ENCODE peak calls at places on chromosome 7, in seven cellular contexts. C, F, M, Y, E, L and V are unnamed samples.
A peak's percentile ranks its signal among the peaks of the same experiment; 100 is the strongest.

GRCh38 chr7:28316489-28316888 is 95.8 kb upstream of the CREB5 start:
- DNase-seq in C (no peak), F (no peak), M (no peak), Y (no peak), E (peak; percentile 86), L (no peak), V (no peak)

GRCh38 chr7:117808273-117808868 is 64.9 kb downstream of the CTTNBP2 start:
- DNase-seq in C (no peak), F (no peak), M (no peak), Y (no peak), E (no peak), L (no peak), V (no peak)

GRCh38 chr7:98034044-98035035 is 44.3 kb upstream of the OCM2 start:
- DNase-seq in C (no peak), F (no peak), M (peak; percentile 44), Y (no peak), E (no peak), L (no peak), V (no peak)

GRCh38 chr7:94414481-94414880 is 19.8 kb downstream of the COL1A2 start:
- DNase-seq in C (no peak), F (no peak), M (no peak), Y (no peak), E (peak; percentile 77), L (no peak), V (no peak)

GRCh38 chr7:142785841-142786250 is 15.1 kb downstream of the PRSS2 start:
- DNase-seq in C (no peak), F (peak; percentile 37), M (no peak), Y (no peak), E (no peak), L (no peak), V (peak; percentile 67)

GRCh38 chr7:108004220-108005142 is 1.5 kb upstream of the LAMB1 start:
- DNase-seq in C (no peak), F (no peak), M (peak; percentile 54), Y (no peak), E (peak; percentile 70), L (no peak), V (no peak)

GRCh38 chr7:39428221-39428620 is 138.0 kb upstream of the YAE1 start:
- DNase-seq in C (no peak), F (no peak), M (no peak), Y (no peak), E (peak; percentile 48), L (no peak), V (no peak)

GRCh38 chr7:131629203-131629871 is 72.9 kb upstream of the PODXL start:
- DNase-seq in C (no peak), F (no peak), M (no peak), Y (peak; percentile 20), E (peak; percentile 66), L (no peak), V (no peak)

GRCh38 chr7:140211698-140212097 is 34.9 kb upstream of the KDM7A start:
- DNase-seq in C (no peak), F (no peak), M (no peak), Y (no peak), E (no peak), L (no peak), V (no peak)

GRCh38 chr7:96174812-96175211 is 147.1 kb downstream of the SLC25A13 start:
- DNase-seq in C (no peak), F (no peak), M (peak; percentile 39), Y (no peak), E (no peak), L (no peak), V (no peak)
- H3K27ac ChIP-seq in C (no peak overlapping the region), F (no peak overlapping the region), M (no peak overlapping the region), Y (no peak overlapping the region), E (no peak overlapping the region), L (no peak overlapping the region), V (no peak overlapping the region)

GRCh38 chr7:47446871-47447466 is 134.9 kb downstream of the TNS3 start:
- DNase-seq in C (no peak), F (no peak), M (no peak), Y (no peak), E (no peak), L (no peak), V (no peak)
- H3K4me1 ChIP-seq in C (peaks cover 3% of the 10 kb centered on the region), F (peaks cover 49% of the 10 kb centered on the region), M (no peaks in the 10 kb centered on the region), Y (peaks cover 84% of the 10 kb centered on the region), E (peaks cover 19% of the 10 kb centered on the region), L (peaks cover 5% of the 10 kb centered on the region), V (no peaks in the 10 kb centered on the region)

GRCh38 chr7:152737833-152738232 is 21.7 kb upstream of the ACTR3B start:
- DNase-seq in C (no peak), F (no peak), M (no peak), Y (no peak), E (no peak), L (no peak), V (no peak)

GRCh38 chr7:152733286-152733934 is 26.1 kb upstream of the ACTR3B start:
- DNase-seq in C (no peak), F (no peak), M (no peak), Y (no peak), E (no peak), L (no peak), V (no peak)

DNA sequence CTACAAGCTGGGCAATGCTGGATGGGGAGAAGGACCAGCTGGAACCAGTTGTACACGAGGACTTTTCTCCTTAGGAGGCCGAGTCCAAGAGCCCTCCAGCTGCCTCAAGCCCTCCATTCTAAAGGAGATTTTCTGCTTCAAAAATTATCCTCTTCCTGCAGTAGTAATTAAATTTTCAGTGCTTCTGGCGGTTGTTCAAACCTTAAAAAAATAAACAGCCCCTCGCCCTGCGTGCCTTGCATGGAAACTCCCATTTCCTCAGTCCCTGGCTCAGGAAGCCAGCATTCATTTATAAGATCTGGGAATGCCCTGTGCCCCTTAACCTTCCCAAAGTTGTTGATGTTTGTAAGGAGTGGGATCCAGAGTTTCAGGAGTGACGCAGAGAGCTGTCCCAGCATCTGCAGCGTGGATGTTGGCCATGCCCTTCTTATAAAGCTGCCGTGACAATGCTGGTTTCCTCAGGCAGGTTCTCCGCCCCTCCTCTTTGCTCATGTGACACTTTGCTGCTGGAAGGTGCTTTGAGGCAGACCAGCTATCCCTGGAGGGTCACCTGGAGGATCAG is 24.0 kb upstream of the ACTR3B start:
- DNase-seq in C (no peak), F (no peak), M (no peak), Y (no peak), E (peak; percentile 11), L (no peak), V (no peak)
- H3K27ac ChIP-seq in C (no peak overlapping the region), F (no peak overlapping the region), M (no peak overlapping the region), Y (no peak overlapping the region), E (no peak overlapping the region), L (no peak overlapping the region), V (no peak overlapping the region)

DNA sequence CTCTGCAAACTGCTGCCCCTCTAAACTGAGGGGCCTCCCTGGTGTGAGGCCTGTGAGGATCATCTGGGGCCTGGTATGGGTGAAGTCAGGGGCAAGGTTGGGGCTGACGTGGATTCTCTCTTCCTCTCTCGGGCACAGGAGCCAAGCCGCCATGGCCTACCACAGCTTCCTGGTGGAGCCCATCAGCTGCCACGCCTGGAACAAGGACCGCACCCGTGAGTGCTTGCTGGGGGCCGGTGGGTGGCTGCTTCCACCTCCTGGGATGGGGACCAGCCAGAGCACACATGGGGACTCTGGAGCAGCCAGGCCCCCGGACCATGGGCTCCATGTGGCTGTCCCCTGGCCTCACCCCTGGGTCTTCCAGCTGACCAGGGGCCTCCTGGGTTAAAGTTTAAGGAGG is 11.0 kb downstream of the ARPC1B start:
- DNase-seq in C (no peak), F (no peak), M (no peak), Y (no peak), E (no peak), L (no peak), V (no peak)
- H3K4me1 ChIP-seq in C (peaks cover 20% of the 10 kb centered on the region), F (peaks cover 13% of the 10 kb centered on the region), M (no peaks in the 10 kb centered on the region), Y (peaks cover 7% of the 10 kb centered on the region), E (peaks cover 3% of the 10 kb centered on the region), L (peaks cover 3% of the 10 kb centered on the region), V (peaks cover 21% of the 10 kb centered on the region)

GRCh38 chr7:2659556-2660358 is 28.0 kb downstream of the TTYH3 start:
- DNase-seq in C (no peak), F (no peak), M (no peak), Y (no peak), E (no peak), L (no peak), V (no peak)
- H3K27ac ChIP-seq in C (no peak overlapping the region), F (no peak overlapping the region), M (peak overlapping the region; percentile 32), Y (no peak overlapping the region), E (no peak overlapping the region), L (no peak overlapping the region), V (no peak overlapping the region)

GRCh38 chr7:36300696-36301350 is 88.8 kb upstream of the ANLN start:
- DNase-seq in C (no peak), F (no peak), M (no peak), Y (no peak), E (no peak), L (no peak), V (no peak)
- H3K4me1 ChIP-seq in C (no peaks in the 10 kb centered on the region), F (peaks cover 21% of the 10 kb centered on the region), M (no peaks in the 10 kb centered on the region), Y (peaks cover 48% of the 10 kb centered on the region), E (peaks cover 23% of the 10 kb centered on the region), L (peaks cover 28% of the 10 kb centered on the region), V (no peaks in the 10 kb centered on the region)

GRCh38 chr7:26188291-26188999 is 12.1 kb downstream of the HNRNPA2B1 start:
- DNase-seq in C (no peak), F (no peak), M (peak; percentile 53), Y (no peak), E (no peak), L (no peak), V (no peak)
- H3K27ac ChIP-seq in C (peak overlapping the region; percentile 60), F (no peak overlapping the region), M (peak overlapping the region; percentile 89), Y (peak overlapping the region; percentile 2), E (no peak overlapping the region), L (no peak overlapping the region), V (no peak overlapping the region)

DNA sequence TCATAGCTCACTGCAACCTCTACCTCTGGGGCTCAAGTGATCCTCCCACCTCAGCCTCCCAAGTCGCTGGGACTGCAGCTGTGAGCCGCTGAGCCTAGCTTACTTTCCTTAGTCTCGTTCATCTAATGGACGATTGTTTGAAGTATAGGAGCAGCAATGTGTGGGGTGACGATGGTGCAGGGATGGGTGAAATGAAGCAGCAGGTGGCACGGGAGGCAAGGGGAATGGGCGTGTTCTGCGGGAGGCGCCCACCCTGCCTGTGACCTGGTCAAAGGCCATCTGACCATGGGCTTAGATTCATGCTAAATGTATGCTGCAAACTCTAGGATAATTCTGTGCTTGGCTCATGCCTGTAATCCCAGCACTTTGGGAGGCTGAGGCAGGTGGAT is 210.7 kb downstream of the MAD1L1 start:
- DNase-seq in C (no peak), F (no peak), M (no peak), Y (peak; percentile 3), E (no peak), L (no peak), V (peak; percentile 2)
- H3K4me1 ChIP-seq in C (no peaks in the 10 kb centered on the region), F (peaks cover 8% of the 10 kb centered on the region), M (no peaks in the 10 kb centered on the region), Y (peaks cover 8% of the 10 kb centered on the region), E (peaks cover 19% of the 10 kb centered on the region), L (peaks cover 5% of the 10 kb centered on the region), V (no peaks in the 10 kb centered on the region)